ENCODE peak calls at places on chromosomes 5 and 9, in four cellular contexts. One of them, this sample, is unnamed.

GRCh38 chr5:73637565-73637964 is 11.6 kb downstream of the ARHGEF28 start:
- DNase-seq in chondrocyte: no peak
- DNase-seq in central memory CD4-positive, alpha-beta T cell: no peak
- DNase-seq in HuH-7: no peak
- DNase-seq in this sample: no peak

GRCh38 chr5:158639876-158640570 is 459.7 kb downstream of the EBF1 start:
- DNase-seq in chondrocyte: no peak
- DNase-seq in central memory CD4-positive, alpha-beta T cell: no peak
- DNase-seq in HuH-7: no peak
- DNase-seq in this sample: no peak

GRCh38 chr5:33310471-33310870 is 130.3 kb upstream of the TARS1 start:
- DNase-seq in HuH-7: no peak
- DNase-seq in central memory CD4-positive, alpha-beta T cell: no peak
- DNase-seq in chondrocyte: no peak
- DNase-seq in this sample: no peak

GRCh38 chr9:75023846-75024245 is 4.2 kb downstream of the CARNMT1 start:
- DNase-seq in central memory CD4-positive, alpha-beta T cell: no peak
- DNase-seq in chondrocyte: no peak
- DNase-seq in HuH-7: no peak
- DNase-seq in this sample: no peak

GRCh38 chr5:151363673-151364072 is 16.3 kb upstream of the SLC36A2 start:
- DNase-seq in central memory CD4-positive, alpha-beta T cell: no peak
- DNase-seq in chondrocyte: no peak
- DNase-seq in HuH-7: no peak
- DNase-seq in this sample: no peak

GRCh38 chr5:139982975-139983240 is 60.2 kb downstream of the NRG2 start:
- DNase-seq in HuH-7: no peak
- DNase-seq in central memory CD4-positive, alpha-beta T cell: no peak
- DNase-seq in chondrocyte: no peak
- DNase-seq in this sample: no peak

GRCh38 chr5:172597755-172598155 is 43.3 kb upstream of the NEURL1B start:
- DNase-seq in HuH-7: no peak
- DNase-seq in central memory CD4-positive, alpha-beta T cell: no peak
- DNase-seq in chondrocyte: peak; percentile 56
- DNase-seq in this sample: no peak

GRCh38 chr9:113712053-113712452 is 164.1 kb upstream of the ZNF618 start:
- DNase-seq in central memory CD4-positive, alpha-beta T cell: no peak
- DNase-seq in HuH-7: no peak
- DNase-seq in chondrocyte: no peak
- DNase-seq in this sample: no peak

GRCh38 chr9:4495537-4495936 is 5.3 kb downstream of the SLC1A1 start:
- DNase-seq in HuH-7: no peak
- DNase-seq in chondrocyte: no peak
- DNase-seq in central memory CD4-positive, alpha-beta T cell: no peak
- DNase-seq in this sample: no peak

GRCh38 chr9:4680750-4681149 is 1.4 kb downstream of the CDC37L1 start:
- DNase-seq in central memory CD4-positive, alpha-beta T cell: no peak
- DNase-seq in HuH-7: no peak
- DNase-seq in chondrocyte: no peak
- DNase-seq in this sample: no peak

GRCh38 chr9:105860526-105860925 is 166.2 kb downstream of the TMEM38B start:
- DNase-seq in chondrocyte: no peak
- DNase-seq in HuH-7: no peak
- DNase-seq in central memory CD4-positive, alpha-beta T cell: no peak
- DNase-seq in this sample: no peak

GRCh38 chr5:129097498-129098296 is 3.1 kb downstream of the ISOC1 start:
- DNase-seq in HuH-7: no peak
- DNase-seq in chondrocyte: no peak
- DNase-seq in central memory CD4-positive, alpha-beta T cell: no peak
- DNase-seq in this sample: no peak

This sample was measured in T47D.